ENCODE peak calls at places on chromosomes 11 and 22, in five cellular contexts. M is transverse colon, X is Right ventricle myocardium superior, C is HEK293T, U is GM12891. N is an unnamed sample.

GRCh38 chr22:47017245-47017644 is 254.8 kb downstream of the TBC1D22A start:
- DNase-seq in U (no peak), M (no peak), X (no peak), C (no peak), N (no peak)

GRCh38 chr22:47151064-47151463 is 388.6 kb downstream of the TBC1D22A start:
- DNase-seq in U (no peak), C (no peak), X (no peak), M (no peak), N (no peak)

GRCh38 chr11:120518356-120518755 is 6.8 kb downstream of the GRIK4 start:
- DNase-seq in C (no peak), U (no peak), M (no peak), X (no peak), N (no peak)

GRCh38 chr11:44659641-44660040 is 67.1 kb upstream of the TSPAN18 start:
- DNase-seq in U (no peak), M (peak; percentile 32), X (peak; percentile 79), C (no peak), N (no peak)

GRCh38 chr22:37060801-37061610 is 9.5 kb downstream of the KCTD17 start:
- DNase-seq in X (no peak), M (no peak), U (peak; percentile 78), C (no peak), N (no peak)

GRCh38 chr11:131486937-131487336 is 116.5 kb downstream of the NTM start:
- DNase-seq in C (no peak), X (no peak), M (no peak), U (no peak), N (no peak)

GRCh38 chr11:64753380-64754123 is 6.2 kb downstream of the PYGM start:
- DNase-seq in X (peak; percentile 34), M (no peak), U (no peak), C (no peak), N (no peak)

GRCh38 chr11:73137262-73137941 is 4.7 kb downstream of the FCHSD2 start:
- DNase-seq in U (no peak), M (no peak), C (no peak), X (no peak), N (no peak)

GRCh38 chr22:24087071-24087795 is 76.1 kb downstream of the CABIN1 start:
- DNase-seq in X (no peak), C (no peak), U (no peak), M (no peak), N (no peak)

GRCh38 chr11:94938399-94939055 is 34.8 kb downstream of the CWC15 start:
- DNase-seq in U (no peak), X (peak; percentile 84), M (no peak), C (peak; percentile 19), N (no peak)

GRCh38 chr22:48238018-48238915 is 1475.8 kb downstream of the TBC1D22A start:
- DNase-seq in U (no peak), M (no peak), X (no peak), C (no peak), N (no peak)

GRCh38 chr11:1939006-1939626 is 8.0 kb upstream of the MRPL23 start:
- DNase-seq in C (no peak), M (no peak), X (no peak), U (peak; percentile 44), N (peak; percentile 43)

GRCh38 chr22:26585104-26585790 is 4.7 kb downstream of the TPST2 start:
- DNase-seq in M (no peak), U (no peak), C (no peak), X (peak; percentile 91), N (no peak)

GRCh38 chr11:103727262-103727661 is 309.2 kb upstream of the DDI1 start:
- DNase-seq in X (no peak), C (no peak), M (no peak), U (no peak), N (no peak)

GRCh38 chr22:22520020-22520656 is at the start of gene ZNF280A:
- DNase-seq in C (peak; percentile 28), X (no peak), M (no peak), U (no peak), N (no peak)

N was measured in nephron progenitor cell.